ENCODE peak calls at places on chromosomes 11 and 22, in five cellular contexts. U is GM23338, L is A549, I is K562, G is GM12878. A is an unnamed sample.

GRCh38 chr11:101487775-101488174 is 96.0 kb downstream of the TRPC6 start:
- DNase-seq in L (no peak), G (no peak), U (no peak), I (no peak), A (no peak)

GRCh38 chr11:75013051-75013450 is 24.3 kb downstream of the NEU3 start:
- DNase-seq in L (no peak), G (no peak), U (no peak), I (peak), A (peak)

GRCh38 chr11:65356394-65356972 is 1.9 kb downstream of the TIGD3 start:
- DNase-seq in G (no peak), L (no peak), I (no peak), U (no peak), A (no peak)

GRCh38 chr22:32177221-32177765 is 18.2 kb upstream of the C22orf42 start:
- DNase-seq in G (no peak), L (no peak), I (no peak), U (peak), A (no peak)

GRCh38 chr11:32830413-32830738 is 649 bp downstream of the PRRG4 start:
- DNase-seq in G (no peak), I (no peak), L (no peak), U (peak), A (peak)

GRCh38 chr11:75820636-75821035 is 5.6 kb downstream of the UVRAG start:
- DNase-seq in L (no peak), G (no peak), U (no peak), I (no peak), A (no peak)

GRCh38 chr11:1938343-1939005 is 8.7 kb upstream of the MRPL23 start:
- DNase-seq in L (no peak), U (no peak), G (no peak), I (no peak), A (no peak)

GRCh38 chr11:101034076-101034475 is 95.5 kb downstream of the PGR start:
- DNase-seq in U (no peak), G (no peak), L (no peak), I (no peak), A (no peak)

GRCh38 chr11:26587073-26587472 is 15.0 kb upstream of the MUC15 start:
- DNase-seq in I (no peak), U (no peak), L (no peak), G (no peak), A (no peak)

GRCh38 chr11:16358726-16359125 is 2.4 kb upstream of the SOX6 start:
- DNase-seq in I (no peak), G (no peak), U (no peak), L (no peak), A (no peak)

GRCh38 chr22:36541831-36542391 is 12.9 kb upstream of the EIF3D start:
- DNase-seq in I (peak), U (no peak), G (no peak), L (peak), A (no peak)

GRCh38 chr22:47173535-47174021 is 411.1 kb downstream of the TBC1D22A start:
- DNase-seq in L (no peak), I (no peak), G (no peak), U (no peak), A (no peak)

GRCh38 chr22:22945195-22945594 is 57.6 kb downstream of the IGLL5 start:
- DNase-seq in L (no peak), U (no peak), G (no peak), I (no peak), A (no peak)

GRCh38 chr11:121340010-121340580 is 47.5 kb downstream of the SC5D start:
- DNase-seq in U (no peak), L (no peak), G (no peak), I (no peak), A (no peak)

GRCh38 chr22:40479887-40480538 is 109.6 kb downstream of the SGSM3 start:
- DNase-seq in L (no peak), U (no peak), G (no peak), I (no peak), A (no peak)

GRCh38 chr11:57979532-57980079 is 44.1 kb upstream of the OR9Q1 start:
- DNase-seq in I (no peak), G (no peak), L (no peak), U (no peak), A (no peak)

GRCh38 chr11:73321342-73322110 is 13.4 kb downstream of the ARHGEF17 start:
- DNase-seq in L (no peak), U (peak), G (no peak), I (no peak), A (no peak)

GRCh38 chr22:48940988-48941902 is 886.4 kb downstream of the BRD1 start:
- DNase-seq in L (no peak), U (no peak), G (no peak), I (no peak), A (no peak)

GRCh38 chr11:117335399-117335798 is 7.7 kb downstream of the CEP164 start:
- DNase-seq in I (no peak), G (no peak), U (no peak), L (no peak), A (no peak)

GRCh38 chr11:76805206-76805913 is 22.2 kb downstream of the TSKU start:
- DNase-seq in I (peak), L (no peak), U (no peak), G (no peak), A (no peak)

GRCh38 chr11:64742940-64743590 is 877 bp downstream of the RASGRP2 start:
- DNase-seq in L (peak), I (peak), U (peak), G (no peak), A (no peak)

GRCh38 chr11:57903441-57904123 is 120.1 kb upstream of the OR9Q1 start:
- DNase-seq in I (peak), L (peak), G (no peak), U (no peak), A (no peak)

GRCh38 chr11:2805388-2806057 is 80.1 kb downstream of the CDKN1C start:
- DNase-seq in L (no peak), U (no peak), G (no peak), I (no peak), A (no peak)

GRCh38 chr11:57778318-57779037 is 16.9 kb downstream of the CTNND1 start:
- DNase-seq in I (peak), G (no peak), U (peak), L (peak), A (peak)

GRCh38 chr11:111557425-111558111 is 17.0 kb downstream of the LAYN start:
- DNase-seq in L (no peak), U (no peak), I (no peak), G (no peak), A (peak)

GRCh38 chr11:18697581-18697980 is 998 bp upstream of the TMEM86A start:
- DNase-seq in G (no peak), L (no peak), I (no peak), U (no peak), A (no peak)

GRCh38 chr11:19723572-19724342 is 11.1 kb downstream of the NAV2 start:
- DNase-seq in U (no peak), I (no peak), G (no peak), L (no peak), A (peak)

GRCh38 chr11:128448981-128449713 is 138.2 kb downstream of the ETS1 start:
- DNase-seq in I (no peak), G (no peak), U (no peak), L (no peak), A (no peak)

GRCh38 chr11:73376803-73377629 is 817 bp downstream of the RELT start:
- DNase-seq in U (peak), I (peak), L (peak), G (no peak), A (peak)

GRCh38 chr11:92447586-92447985 is 223.0 kb downstream of the FAT3 start:
- DNase-seq in L (no peak), U (no peak), G (no peak), I (no peak), A (no peak)

GRCh38 chr11:67996622-67997459 is 7.1 kb downstream of the UNC93B1 start:
- DNase-seq in U (peak), L (no peak), I (peak), G (no peak), A (no peak)

GRCh38 chr11:16511109-16511806 is 154.9 kb upstream of the SOX6 start:
- DNase-seq in G (no peak), L (no peak), U (no peak), I (no peak), A (no peak)

GRCh38 chr11:65288706-65289536 is 25.7 kb upstream of the CDC42EP2 start:
- DNase-seq in I (no peak), G (no peak), U (no peak), L (no peak), A (no peak)

GRCh38 chr11:105609341-105609781 is 512 bp upstream of the GRIA4 start:
- DNase-seq in I (no peak), G (no peak), L (no peak), U (peak), A (peak)

GRCh38 chr22:46737105-46737975 is 712 bp downstream of the CERK start:
- DNase-seq in I (peak), G (no peak), U (peak), L (peak), A (no peak)

GRCh38 chr11:69588270-69588669 is 52.7 kb upstream of the CCND1 start:
- DNase-seq in U (peak), L (peak), G (no peak), I (no peak), A (peak)

GRCh38 chr11:35040221-35040942 is 98.6 kb upstream of the CD44 start:
- DNase-seq in L (peak), U (no peak), I (peak), G (peak), A (no peak)

GRCh38 chr11:64016512-64016911 is 19.2 kb upstream of the FLRT1 start:
- DNase-seq in I (no peak), U (no peak), G (no peak), L (no peak), A (no peak)

DNA sequence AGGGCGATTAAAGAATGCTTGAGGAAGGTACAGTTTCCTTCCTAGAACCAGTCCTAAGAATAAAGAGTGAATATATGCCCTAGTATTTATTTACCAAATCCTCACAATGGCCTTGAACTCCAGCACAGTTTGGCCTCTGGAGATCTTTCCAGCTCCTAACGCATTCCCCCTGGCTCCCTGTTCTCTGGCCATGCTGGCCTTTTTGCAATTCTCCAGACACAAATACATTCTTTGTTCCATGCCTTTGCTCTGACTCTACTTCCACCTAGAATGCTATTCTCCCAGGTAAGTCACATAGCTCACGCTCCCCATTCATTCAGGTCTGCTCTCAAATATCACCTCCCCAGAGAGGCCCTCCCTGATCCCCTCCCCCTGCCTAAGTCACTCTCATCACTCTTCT is 3.7 kb upstream of the DGKZ start:
- DNase-seq in G (no peak), I (no peak), L (no peak), U (peak), A (peak)
- H3K27ac ChIP-seq in G (no peak), I (no peak), L (no peak), U (peak), A (no peak)

DNA sequence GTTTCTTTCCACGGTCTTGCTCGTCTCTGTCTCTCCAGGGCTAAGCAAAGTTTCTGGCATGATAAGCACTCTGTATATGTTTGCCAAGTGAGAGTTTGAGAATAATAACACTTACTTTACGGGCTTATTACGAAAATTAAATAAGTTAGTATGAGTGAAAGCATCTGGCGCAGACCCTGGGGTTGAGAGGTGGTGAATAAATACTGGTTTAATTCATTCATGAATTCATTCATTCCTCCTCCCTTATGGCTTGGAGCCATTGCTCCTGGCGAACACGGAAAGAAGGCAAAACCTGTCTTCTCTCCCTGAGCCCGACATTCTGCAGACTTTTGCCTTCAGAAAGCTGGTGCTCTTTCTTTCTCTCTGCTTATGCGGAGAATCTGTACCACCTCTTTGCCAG is 42.2 kb upstream of the RASD2 start:
- DNase-seq in G (no peak), I (no peak), U (no peak), L (no peak), A (no peak)
- TF ChIP-seq JUNB in G (no peak), I (no peak), U (no peak), L (no peak), A (no peak)

GRCh38 chr22:21694394-21694793 is 28.6 kb downstream of the PPIL2 start:
- DNase-seq in G (no peak), U (no peak), I (no peak), L (no peak), A (no peak)

GRCh38 chr22:21693999-21694341 is 28.2 kb downstream of the PPIL2 start:
- DNase-seq in U (no peak), G (no peak), L (no peak), I (no peak), A (no peak)

GRCh38 chr22:21690401-21690801 is 24.6 kb downstream of the PPIL2 start:
- DNase-seq in U (no peak), L (no peak), I (no peak), G (peak), A (no peak)

GRCh38 chr22:21693333-21693998 is 27.7 kb downstream of the PPIL2 start:
- DNase-seq in L (no peak), I (no peak), G (no peak), U (no peak), A (no peak)

DNA sequence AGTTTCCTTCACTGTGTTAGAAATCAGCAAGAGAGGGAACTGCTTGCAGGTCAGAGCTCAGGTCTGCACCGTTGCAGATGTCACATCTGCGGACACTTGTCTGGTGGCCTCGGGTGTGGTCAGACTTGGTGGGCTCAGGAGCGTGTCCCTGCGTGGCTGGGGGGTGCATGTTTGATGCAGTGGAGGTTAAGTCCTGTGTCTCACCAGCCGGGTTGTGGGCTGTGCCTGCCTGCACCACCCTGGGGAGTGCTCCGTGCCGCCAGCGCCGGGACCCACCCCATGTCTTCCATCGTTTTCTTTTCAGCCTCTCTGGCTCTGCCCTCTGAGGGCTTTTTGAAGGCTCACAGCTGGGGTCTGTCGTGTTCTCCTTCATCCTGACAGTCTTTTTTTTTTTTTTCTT is 26.0 kb downstream of the PPIL2 start:
- DNase-seq in I (no peak), L (no peak), U (no peak), G (no peak), A (no peak)
- H3K27ac ChIP-seq in I (no peak), L (no peak), U (no peak), G (no peak), A (no peak)

GRCh38 chr22:50259302-50259701 is 2.2 kb downstream of the MAPK12 start:
- DNase-seq in G (no peak), I (no peak), L (no peak), U (no peak), A (no peak)

GRCh38 chr22:50256936-50257440 is 4.5 kb downstream of the MAPK12 start:
- DNase-seq in L (no peak), U (no peak), G (no peak), I (no peak), A (no peak)

GRCh38 chr22:50257451-50258360 is 3.8 kb downstream of the MAPK12 start:
- DNase-seq in U (no peak), L (no peak), I (no peak), G (no peak), A (no peak)

GRCh38 chr22:50260434-50260800 is 1.1 kb downstream of the MAPK12 start:
- DNase-seq in G (no peak), I (no peak), U (no peak), L (no peak), A (no peak)

GRCh38 chr22:50258361-50259292 is 2.9 kb downstream of the MAPK12 start:
- DNase-seq in I (no peak), U (no peak), G (no peak), L (no peak), A (no peak)
- TF ChIP-seq JUNB in I (no peak), U (no peak), G (no peak), L (no peak), A (no peak)

GRCh38 chr11:126366064-126366822 is 10.8 kb downstream of the ST3GAL4 start:
- DNase-seq in I (no peak), U (peak), G (no peak), L (no peak), A (no peak)
- H3K27ac ChIP-seq in I (no peak), U (no peak), G (no peak), L (no peak), A (no peak)

GRCh38 chr11:133082453-133082781 is 449.9 kb downstream of the OPCML start:
- DNase-seq in U (peak), I (no peak), L (no peak), G (no peak), A (no peak)
- TF ChIP-seq JUNB in U (no peak), I (no peak), L (no peak), G (no peak), A (no peak)

A was measured in HepG2.